ENCODE peak calls at places on chromosomes 12 and 14, in four cellular contexts. One of them, this sample, is unnamed.

GRCh38 chr14:55846852-55847471 is 267.0 kb downstream of the KTN1 start:
- DNase-seq in heart right ventricle: no peak
- DNase-seq in mucosa of descending colon: no peak
- DNase-seq in mesenchymal stem cell: peak; percentile 51
- DNase-seq in this sample: no peak

GRCh38 chr12:27627123-27627835 is 69.0 kb upstream of the REP15 start:
- DNase-seq in heart right ventricle: no peak
- DNase-seq in mesenchymal stem cell: peak; percentile 64
- DNase-seq in mucosa of descending colon: no peak
- DNase-seq in this sample: no peak

GRCh38 chr12:123063535-123063934 is 83.1 kb downstream of the ARL6IP4 start:
- DNase-seq in mucosa of descending colon: no peak
- DNase-seq in heart right ventricle: no peak
- DNase-seq in mesenchymal stem cell: peak; percentile 54
- DNase-seq in this sample: peak; percentile 92

GRCh38 chr12:6825398-6826124 is 2.6 kb upstream of the P3H3 start:
- DNase-seq in mucosa of descending colon: peak; percentile 91
- DNase-seq in heart right ventricle: peak; percentile 89
- DNase-seq in mesenchymal stem cell: peak; percentile 89
- DNase-seq in this sample: peak; percentile 96

GRCh38 chr14:68569546-68569908 is 223.3 kb downstream of the ZFP36L1 start:
- DNase-seq in mucosa of descending colon: no peak
- DNase-seq in heart right ventricle: no peak
- DNase-seq in mesenchymal stem cell: no peak
- DNase-seq in this sample: no peak

GRCh38 chr12:52949413-52950331 is 754 bp downstream of the KRT18 start:
- DNase-seq in mucosa of descending colon: peak; percentile 88
- DNase-seq in heart right ventricle: no peak
- DNase-seq in mesenchymal stem cell: peak; percentile 97
- DNase-seq in this sample: peak; percentile 82

GRCh38 chr12:12319501-12320322 is 30.3 kb downstream of the MANSC1 start:
- DNase-seq in heart right ventricle: no peak
- DNase-seq in mucosa of descending colon: no peak
- DNase-seq in mesenchymal stem cell: no peak
- DNase-seq in this sample: peak; percentile 58

GRCh38 chr14:91387135-91387849 is 30.3 kb downstream of the CCDC88C start:
- DNase-seq in heart right ventricle: no peak
- DNase-seq in mesenchymal stem cell: peak; percentile 66
- DNase-seq in mucosa of descending colon: no peak
- DNase-seq in this sample: peak; percentile 48

GRCh38 chr12:113980537-113981337 is 14.6 kb upstream of the RBM19 start:
- DNase-seq in heart right ventricle: no peak
- DNase-seq in mucosa of descending colon: peak; percentile 12
- DNase-seq in mesenchymal stem cell: peak; percentile 68
- DNase-seq in this sample: peak; percentile 76

GRCh38 chr14:60736494-60736893 is 1.9 kb downstream of the MNAT1 start:
- DNase-seq in mesenchymal stem cell: peak; percentile 44
- DNase-seq in heart right ventricle: no peak
- DNase-seq in mucosa of descending colon: no peak
- DNase-seq in this sample: no peak

GRCh38 chr12:11650279-11650696 is 814 bp downstream of the ETV6 start:
- DNase-seq in heart right ventricle: no peak
- DNase-seq in mesenchymal stem cell: no peak
- DNase-seq in mucosa of descending colon: peak; percentile 70
- DNase-seq in this sample: no peak

GRCh38 chr12:63882844-63883243 is 38.3 kb downstream of the SRGAP1 start:
- DNase-seq in mucosa of descending colon: no peak
- DNase-seq in heart right ventricle: no peak
- DNase-seq in mesenchymal stem cell: no peak
- DNase-seq in this sample: peak; percentile 66

GRCh38 chr12:57299514-57300016 is 48.6 kb upstream of the STAC3 start:
- DNase-seq in heart right ventricle: no peak
- DNase-seq in mesenchymal stem cell: no peak
- DNase-seq in mucosa of descending colon: no peak
- DNase-seq in this sample: no peak

GRCh38 chr14:99327458-99328250 is 55.7 kb upstream of the BCL11B start:
- DNase-seq in heart right ventricle: no peak
- DNase-seq in mesenchymal stem cell: no peak
- DNase-seq in mucosa of descending colon: no peak
- DNase-seq in this sample: peak; percentile 37

GRCh38 chr12:100554608-100555077 is 18.8 kb upstream of the GAS2L3 start:
- DNase-seq in heart right ventricle: no peak
- DNase-seq in mesenchymal stem cell: peak; percentile 91
- DNase-seq in mucosa of descending colon: peak; percentile 77
- DNase-seq in this sample: peak; percentile 69

GRCh38 chr14:93090826-93091583 is 24.7 kb downstream of the ITPK1 start:
- DNase-seq in heart right ventricle: peak; percentile 48
- DNase-seq in mesenchymal stem cell: no peak
- DNase-seq in mucosa of descending colon: no peak
- DNase-seq in this sample: peak; percentile 64

GRCh38 chr14:67951529-67952120 is 132.0 kb downstream of the RAD51B start:
- DNase-seq in heart right ventricle: no peak
- DNase-seq in mesenchymal stem cell: peak; percentile 28
- DNase-seq in mucosa of descending colon: no peak
- DNase-seq in this sample: no peak

GRCh38 chr12:56593909-56594621 is 36.1 kb downstream of the BAZ2A start:
- DNase-seq in heart right ventricle: no peak
- DNase-seq in mesenchymal stem cell: peak; percentile 85
- DNase-seq in mucosa of descending colon: peak; percentile 55
- DNase-seq in this sample: peak; percentile 83

GRCh38 chr12:228846-229200 is 14.9 kb upstream of the SLC6A12 start:
- DNase-seq in heart right ventricle: no peak
- DNase-seq in mesenchymal stem cell: no peak
- DNase-seq in mucosa of descending colon: no peak
- DNase-seq in this sample: no peak

GRCh38 chr12:112998997-112999767 is 20.9 kb downstream of the OAS2 start:
- DNase-seq in mucosa of descending colon: peak; percentile 15
- DNase-seq in heart right ventricle: no peak
- DNase-seq in mesenchymal stem cell: no peak
- DNase-seq in this sample: no peak

GRCh38 chr14:95523051-95523817 is 6.8 kb upstream of the SYNE3 start:
- DNase-seq in mucosa of descending colon: no peak
- DNase-seq in mesenchymal stem cell: peak; percentile 82
- DNase-seq in heart right ventricle: no peak
- DNase-seq in this sample: no peak

GRCh38 chr12:131085125-131085815 is 131.6 kb downstream of the ADGRD1 start:
- DNase-seq in mucosa of descending colon: no peak
- DNase-seq in heart right ventricle: peak; percentile 23
- DNase-seq in mesenchymal stem cell: no peak
- DNase-seq in this sample: peak; percentile 32
- H3K4me3 ChIP-seq in mucosa of descending colon: no peak overlapping the region
- H3K4me3 ChIP-seq in heart right ventricle: no peak overlapping the region
- H3K4me3 ChIP-seq in mesenchymal stem cell: no peak overlapping the region
- H3K4me3 ChIP-seq in this sample: no peak overlapping the region

GRCh38 chr12:19496249-19497208 is 57.2 kb downstream of the AEBP2 start:
- DNase-seq in heart right ventricle: no peak
- DNase-seq in mucosa of descending colon: no peak
- DNase-seq in mesenchymal stem cell: no peak
- DNase-seq in this sample: no peak
- H3K36me3 ChIP-seq in heart right ventricle: peaks cover 5% of the 10 kb centered on the region
- H3K36me3 ChIP-seq in mucosa of descending colon: no peaks in the 10 kb centered on the region
- H3K36me3 ChIP-seq in mesenchymal stem cell: peaks cover 47% of the 10 kb centered on the region
- H3K36me3 ChIP-seq in this sample: peaks cover 4% of the 10 kb centered on the region

GRCh38 chr14:64707661-64708060 is 3.4 kb downstream of the PLEKHG3 start:
- DNase-seq in mucosa of descending colon: no peak
- DNase-seq in heart right ventricle: no peak
- DNase-seq in mesenchymal stem cell: peak; percentile 92
- DNase-seq in this sample: peak; percentile 20

GRCh38 chr14:64706119-64706465 is 1.9 kb downstream of the PLEKHG3 start:
- DNase-seq in heart right ventricle: no peak
- DNase-seq in mesenchymal stem cell: no peak
- DNase-seq in mucosa of descending colon: no peak
- DNase-seq in this sample: peak; percentile 35

GRCh38 chr14:64706552-64707193 is 2.4 kb downstream of the PLEKHG3 start:
- DNase-seq in heart right ventricle: peak; percentile 54
- DNase-seq in mesenchymal stem cell: peak; percentile 75
- DNase-seq in mucosa of descending colon: no peak
- DNase-seq in this sample: peak; percentile 84

GRCh38 chr14:64709126-64709525 is 4.9 kb downstream of the PLEKHG3 start:
- DNase-seq in mucosa of descending colon: no peak
- DNase-seq in heart right ventricle: no peak
- DNase-seq in mesenchymal stem cell: no peak
- DNase-seq in this sample: no peak

DNA sequence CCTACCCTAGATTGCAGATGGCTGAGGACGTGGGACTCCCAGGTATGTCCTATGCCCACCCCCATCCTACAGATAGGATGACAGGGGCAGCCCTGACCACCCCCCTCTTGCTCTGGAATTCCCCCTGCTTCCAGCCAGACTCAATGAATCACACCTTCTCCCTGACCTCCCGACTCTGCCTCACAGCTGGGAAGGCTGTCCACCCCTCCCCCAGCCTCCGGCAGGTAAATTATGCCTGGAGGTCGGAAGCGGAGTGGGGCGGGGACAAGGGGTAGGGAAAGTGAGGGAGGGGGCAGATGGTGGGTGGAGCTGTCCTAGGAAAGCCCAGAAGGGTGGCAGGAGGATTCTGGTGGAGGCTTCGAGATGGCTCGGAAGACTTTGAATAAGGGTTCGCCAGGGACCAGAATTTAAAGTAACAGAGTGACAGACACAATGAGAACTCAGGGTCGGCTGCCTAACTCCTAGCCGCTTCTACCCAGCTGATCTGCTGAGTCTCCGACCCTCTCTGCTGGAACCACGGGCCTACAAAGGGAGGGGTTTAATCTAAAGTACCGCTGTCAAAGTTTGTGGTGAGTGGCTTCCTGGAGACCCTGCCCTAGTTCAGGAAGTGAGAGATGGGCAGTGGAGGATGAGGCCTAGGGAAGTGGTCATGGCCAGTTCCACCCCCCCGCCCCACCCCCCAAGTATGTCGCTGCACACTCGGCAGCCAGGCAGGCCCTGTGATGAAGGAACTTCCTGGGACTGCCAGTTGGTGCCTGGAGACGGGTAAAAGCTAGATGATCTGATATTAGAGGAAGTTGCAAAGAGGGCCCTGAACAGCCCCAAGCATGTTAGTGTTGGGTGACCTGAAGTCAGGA is 4.2 kb downstream of the PLEKHG3 start:
- DNase-seq in heart right ventricle: peak; percentile 24
- DNase-seq in mucosa of descending colon: no peak
- DNase-seq in mesenchymal stem cell: peak; percentile 75
- DNase-seq in this sample: peak; percentile 92
- H3K4me3 ChIP-seq in heart right ventricle: peak overlapping the region; percentile 22
- H3K4me3 ChIP-seq in mucosa of descending colon: no peak overlapping the region
- H3K4me3 ChIP-seq in mesenchymal stem cell: no peak overlapping the region
- H3K4me3 ChIP-seq in this sample: peak overlapping the region; percentile 30

DNA sequence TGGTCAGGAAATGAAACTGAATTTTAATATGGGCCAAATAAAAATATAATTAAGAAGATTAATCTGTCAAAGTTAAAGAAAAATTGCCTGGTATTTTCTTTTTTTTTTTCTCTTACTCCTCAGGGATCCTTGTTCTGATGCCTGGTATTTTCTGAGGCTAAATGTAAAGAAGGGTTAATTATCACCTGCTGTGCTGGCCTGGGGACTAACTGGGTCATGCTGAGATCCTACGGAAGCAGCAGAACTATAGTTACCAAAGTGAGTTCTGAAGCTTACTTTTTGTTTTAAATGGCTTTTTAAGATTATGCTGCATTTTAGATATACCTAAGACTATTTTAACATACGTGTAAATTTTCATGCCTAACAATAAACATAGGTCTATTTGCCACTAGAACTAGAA is 23.3 kb downstream of the ZC2HC1C start:
- DNase-seq in heart right ventricle: no peak
- DNase-seq in mesenchymal stem cell: no peak
- DNase-seq in mucosa of descending colon: no peak
- DNase-seq in this sample: peak; percentile 52
- H3K36me3 ChIP-seq in heart right ventricle: peaks cover 50% of the 10 kb centered on the region
- H3K36me3 ChIP-seq in mesenchymal stem cell: peaks cover 65% of the 10 kb centered on the region
- H3K36me3 ChIP-seq in mucosa of descending colon: peaks cover 6% of the 10 kb centered on the region
- H3K36me3 ChIP-seq in this sample: peaks cover 14% of the 10 kb centered on the region

GRCh38 chr14:52268191-52269061 is 928 bp downstream of the PTGDR start:
- DNase-seq in mucosa of descending colon: peak; percentile 30
- DNase-seq in mesenchymal stem cell: peak; percentile 34
- DNase-seq in heart right ventricle: peak; percentile 17
- DNase-seq in this sample: peak; percentile 73
- H3K4me3 ChIP-seq in mucosa of descending colon: peak overlapping the region; percentile 56
- H3K4me3 ChIP-seq in mesenchymal stem cell: peak overlapping the region; percentile 68
- H3K4me3 ChIP-seq in heart right ventricle: peak overlapping the region; percentile 58
- H3K4me3 ChIP-seq in this sample: peak overlapping the region; percentile 45

DNA sequence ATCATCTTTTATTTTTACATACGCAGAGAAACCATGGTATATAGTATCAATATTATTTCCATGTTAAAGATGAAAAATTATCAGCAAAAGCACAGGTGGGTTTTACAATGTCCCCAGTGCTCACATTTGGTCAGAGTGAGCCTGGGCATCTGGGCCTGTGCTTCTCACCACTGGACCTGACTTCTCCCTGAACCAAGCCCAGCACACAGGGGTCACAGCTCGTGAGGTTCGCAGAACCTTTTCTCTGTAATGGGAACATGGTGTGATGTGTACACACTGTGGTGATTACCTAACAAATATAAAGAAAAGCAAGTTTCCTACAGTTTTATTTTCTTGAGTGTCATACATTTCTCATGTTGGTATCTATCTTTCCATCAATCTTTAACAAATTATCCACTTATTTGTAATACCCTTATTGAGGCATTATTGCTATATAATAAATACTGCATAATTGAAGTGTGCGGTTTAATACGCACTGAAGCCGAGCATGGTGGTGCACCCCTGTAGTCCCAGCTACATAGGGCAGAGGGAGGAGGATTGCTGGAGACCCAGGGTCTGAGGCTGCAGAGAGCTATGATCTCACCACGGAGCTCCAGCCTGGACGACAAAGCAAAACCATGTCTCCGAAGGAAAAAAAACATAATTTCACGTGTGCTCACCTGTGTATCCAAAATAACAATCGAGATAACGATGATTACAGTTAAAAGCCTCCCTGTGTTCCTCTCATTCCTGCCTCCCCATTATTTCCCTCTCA is 743.2 kb downstream of the TMEM121 start:
- DNase-seq in mucosa of descending colon: no peak
- DNase-seq in mesenchymal stem cell: no peak
- DNase-seq in heart right ventricle: no peak
- DNase-seq in this sample: no peak
- H3K36me3 ChIP-seq in mucosa of descending colon: no peaks in the 10 kb centered on the region
- H3K36me3 ChIP-seq in mesenchymal stem cell: no peaks in the 10 kb centered on the region
- H3K36me3 ChIP-seq in heart right ventricle: no peaks in the 10 kb centered on the region
- H3K36me3 ChIP-seq in this sample: no peaks in the 10 kb centered on the region

GRCh38 chr12:131862084-131862441 is 32.4 kb upstream of the ULK1 start:
- DNase-seq in mucosa of descending colon: no peak
- DNase-seq in mesenchymal stem cell: no peak
- DNase-seq in heart right ventricle: no peak
- DNase-seq in this sample: peak; percentile 48
- H3K4me3 ChIP-seq in mucosa of descending colon: no peak overlapping the region
- H3K4me3 ChIP-seq in mesenchymal stem cell: no peak overlapping the region
- H3K4me3 ChIP-seq in heart right ventricle: no peak overlapping the region
- H3K4me3 ChIP-seq in this sample: no peak overlapping the region